ENCODE peak calls at places on chromosome 20, in eight cellular contexts. One of them, this sample, is unnamed.

GRCh38 chr20:24612799-24613775 is 143.7 kb downstream of the SYNDIG1 start:
- DNase-seq in astrocyte: peak
- DNase-seq in K562: no peak
- DNase-seq in GM12878: no peak
- DNase-seq in kidney: no peak
- DNase-seq in mammary epithelial cell: no peak
- DNase-seq in PC-3: no peak
- DNase-seq in HCT116: no peak
- DNase-seq in this sample: peak

GRCh38 chr20:47334022-47334551 is 22.4 kb downstream of the ZMYND8 start:
- DNase-seq in astrocyte: peak
- DNase-seq in K562: no peak
- DNase-seq in GM12878: no peak
- DNase-seq in kidney: no peak
- DNase-seq in mammary epithelial cell: peak
- DNase-seq in PC-3: peak
- DNase-seq in HCT116: no peak
- DNase-seq in this sample: no peak

GRCh38 chr20:64102647-64103354 is 4.6 kb downstream of the NPBWR2 start:
- DNase-seq in astrocyte: no peak
- DNase-seq in K562: no peak
- DNase-seq in GM12878: no peak
- DNase-seq in kidney: peak
- DNase-seq in mammary epithelial cell: no peak
- DNase-seq in PC-3: no peak
- DNase-seq in HCT116: no peak
- DNase-seq in this sample: peak

GRCh38 chr20:40600441-40601235 is 88.4 kb downstream of the MAFB start:
- DNase-seq in astrocyte: no peak
- DNase-seq in K562: no peak
- DNase-seq in GM12878: no peak
- DNase-seq in kidney: no peak
- DNase-seq in mammary epithelial cell: peak
- DNase-seq in PC-3: no peak
- DNase-seq in HCT116: no peak
- DNase-seq in this sample: no peak

GRCh38 chr20:33169176-33169794 is 1.3 kb downstream of the BPIFA2 start:
- DNase-seq in astrocyte: no peak
- DNase-seq in K562: peak
- DNase-seq in GM12878: no peak
- DNase-seq in kidney: no peak
- DNase-seq in mammary epithelial cell: no peak
- DNase-seq in PC-3: peak
- DNase-seq in HCT116: no peak
- DNase-seq in this sample: peak

GRCh38 chr20:24970743-24971142 is 21.7 kb downstream of the CST7 start:
- DNase-seq in astrocyte: no peak
- DNase-seq in K562: no peak
- DNase-seq in GM12878: no peak
- DNase-seq in kidney: no peak
- DNase-seq in mammary epithelial cell: no peak
- DNase-seq in PC-3: no peak
- DNase-seq in HCT116: no peak
- DNase-seq in this sample: peak

GRCh38 chr20:46979603-46980241 is 85.1 kb downstream of the EYA2 start:
- DNase-seq in astrocyte: no peak
- DNase-seq in K562: no peak
- DNase-seq in GM12878: peak
- DNase-seq in kidney: no peak
- DNase-seq in mammary epithelial cell: no peak
- DNase-seq in PC-3: no peak
- DNase-seq in HCT116: no peak
- DNase-seq in this sample: no peak

GRCh38 chr20:46660487-46660886 is 9.2 kb upstream of the SLC13A3 start:
- DNase-seq in astrocyte: no peak
- DNase-seq in K562: no peak
- DNase-seq in GM12878: no peak
- DNase-seq in kidney: no peak
- DNase-seq in mammary epithelial cell: no peak
- DNase-seq in PC-3: no peak
- DNase-seq in HCT116: no peak
- DNase-seq in this sample: no peak

GRCh38 chr20:51389543-51389924 is 153.0 kb downstream of the NFATC2 start:
- DNase-seq in astrocyte: no peak
- DNase-seq in K562: no peak
- DNase-seq in GM12878: no peak
- DNase-seq in kidney: no peak
- DNase-seq in mammary epithelial cell: no peak
- DNase-seq in PC-3: no peak
- DNase-seq in HCT116: no peak
- DNase-seq in this sample: no peak

GRCh38 chr20:18851556-18852098 is 38.0 kb downstream of the SCP2D1 start:
- DNase-seq in astrocyte: no peak
- DNase-seq in K562: no peak
- DNase-seq in GM12878: no peak
- DNase-seq in kidney: no peak
- DNase-seq in mammary epithelial cell: peak
- DNase-seq in PC-3: no peak
- DNase-seq in HCT116: no peak
- DNase-seq in this sample: no peak

GRCh38 chr20:51410586-51411325 is 131.8 kb downstream of the NFATC2 start:
- DNase-seq in astrocyte: no peak
- DNase-seq in K562: no peak
- DNase-seq in GM12878: no peak
- DNase-seq in kidney: peak
- DNase-seq in mammary epithelial cell: no peak
- DNase-seq in PC-3: no peak
- DNase-seq in HCT116: no peak
- DNase-seq in this sample: no peak

DNA sequence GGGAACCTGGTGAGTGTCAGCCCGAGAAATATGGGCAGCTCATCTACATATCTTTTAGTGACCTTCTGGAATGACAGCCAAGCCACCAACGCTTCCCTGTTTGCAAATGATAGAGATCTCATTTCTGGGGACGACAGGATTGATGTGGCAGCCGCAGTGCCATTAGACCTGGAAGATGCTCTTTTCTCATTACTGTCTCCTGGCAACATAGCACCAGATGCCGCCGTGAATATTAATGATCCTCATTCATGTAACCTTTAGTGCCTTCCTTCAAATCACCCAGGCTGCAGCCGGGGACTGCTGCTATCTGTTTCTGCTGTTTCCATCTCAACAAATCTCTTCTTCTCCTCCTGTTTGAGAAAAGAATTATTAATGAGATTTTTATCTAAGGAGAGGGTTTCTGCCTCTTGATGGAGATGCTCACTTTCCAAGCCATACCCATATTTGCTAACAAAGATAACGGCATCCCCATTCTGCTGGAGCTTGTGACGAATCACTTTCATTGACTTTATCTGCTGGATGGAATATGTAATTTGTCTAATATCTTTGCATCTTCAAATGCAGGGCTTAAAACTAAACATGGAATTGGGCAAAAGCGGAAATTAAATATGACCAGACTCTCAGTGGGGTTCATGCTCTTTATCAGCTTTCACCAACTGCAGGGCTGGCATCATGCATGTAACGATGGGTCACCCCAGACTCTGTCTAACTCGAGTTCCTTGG is 74.8 kb upstream of the KIF16B start:
- DNase-seq in astrocyte: no peak
- DNase-seq in K562: no peak
- DNase-seq in GM12878: no peak
- DNase-seq in kidney: no peak
- DNase-seq in mammary epithelial cell: no peak
- DNase-seq in PC-3: no peak
- DNase-seq in HCT116: no peak
- DNase-seq in this sample: no peak
- H3K4me3 ChIP-seq in astrocyte: no peak
- H3K4me3 ChIP-seq in K562: no peak
- H3K4me3 ChIP-seq in GM12878: no peak
- H3K4me3 ChIP-seq in kidney: no peak
- H3K4me3 ChIP-seq in mammary epithelial cell: no peak
- H3K4me3 ChIP-seq in PC-3: no peak
- H3K4me3 ChIP-seq in HCT116: no peak
- H3K4me3 ChIP-seq in this sample: no peak

DNA sequence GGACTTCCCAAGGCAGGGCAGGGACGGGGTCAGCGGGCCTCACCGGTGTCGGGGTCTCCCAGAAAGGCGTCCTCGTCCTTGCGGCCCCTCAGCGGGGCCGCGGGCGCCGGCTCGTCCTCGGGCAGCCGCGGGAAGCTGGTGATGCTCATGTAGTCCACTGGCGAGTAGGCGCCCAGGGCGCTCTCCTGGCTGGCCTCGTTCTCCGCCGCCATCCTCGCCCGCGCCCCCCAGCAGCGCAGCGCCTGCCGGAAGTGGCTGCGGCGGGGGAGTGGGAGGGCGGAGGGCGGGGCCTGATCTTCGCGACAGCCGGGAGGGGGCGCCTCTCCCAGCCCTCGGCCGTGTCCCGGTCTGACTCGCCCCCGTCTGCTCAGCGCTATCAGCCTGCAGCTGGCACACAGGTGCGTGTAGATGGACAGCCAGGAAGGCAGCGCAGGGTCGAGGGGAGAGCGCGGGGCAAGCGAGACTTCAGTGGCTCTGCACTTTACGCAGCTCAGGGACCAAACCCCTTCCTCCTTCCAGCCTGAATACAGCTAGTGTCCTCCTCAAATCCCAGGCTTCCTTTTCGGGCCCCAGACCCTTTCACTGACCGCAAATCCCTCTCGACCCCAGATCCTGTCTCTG is at the start of gene GGT7:
- DNase-seq in astrocyte: peak
- DNase-seq in K562: peak
- DNase-seq in GM12878: peak
- DNase-seq in kidney: peak
- DNase-seq in mammary epithelial cell: peak
- DNase-seq in PC-3: peak
- DNase-seq in HCT116: peak
- DNase-seq in this sample: peak
- H3K9ac ChIP-seq in astrocyte: peak
- H3K9ac ChIP-seq in K562: peak
- H3K9ac ChIP-seq in GM12878: peak
- H3K9ac ChIP-seq in kidney: peak
- H3K9ac ChIP-seq in mammary epithelial cell: no peak
- H3K9ac ChIP-seq in PC-3: no peak
- H3K9ac ChIP-seq in HCT116: no peak
- H3K9ac ChIP-seq in this sample: peak

GRCh38 chr20:39398656-39399055 is 436.5 kb downstream of the DHX35 start:
- DNase-seq in astrocyte: no peak
- DNase-seq in K562: no peak
- DNase-seq in GM12878: no peak
- DNase-seq in kidney: no peak
- DNase-seq in mammary epithelial cell: no peak
- DNase-seq in PC-3: no peak
- DNase-seq in HCT116: no peak
- DNase-seq in this sample: peak
- TF ChIP-seq CTCF in astrocyte: no peak
- TF ChIP-seq CTCF in K562: no peak
- TF ChIP-seq CTCF in GM12878: peak
- TF ChIP-seq CTCF in kidney: no peak
- TF ChIP-seq CTCF in mammary epithelial cell: no peak
- TF ChIP-seq CTCF in PC-3: no peak
- TF ChIP-seq CTCF in HCT116: no peak
- TF ChIP-seq CTCF in this sample: peak

GRCh38 chr20:59405226-59405815 is 104.9 kb downstream of the EDN3 start:
- DNase-seq in astrocyte: no peak
- DNase-seq in K562: no peak
- DNase-seq in GM12878: no peak
- DNase-seq in kidney: no peak
- DNase-seq in mammary epithelial cell: no peak
- DNase-seq in PC-3: no peak
- DNase-seq in HCT116: no peak
- DNase-seq in this sample: no peak

GRCh38 chr20:59403962-59404314 is 103.5 kb downstream of the EDN3 start:
- DNase-seq in astrocyte: no peak
- DNase-seq in K562: no peak
- DNase-seq in GM12878: no peak
- DNase-seq in kidney: no peak
- DNase-seq in mammary epithelial cell: no peak
- DNase-seq in PC-3: no peak
- DNase-seq in HCT116: no peak
- DNase-seq in this sample: no peak

GRCh38 chr20:59402697-59403096 is 102.3 kb downstream of the EDN3 start:
- DNase-seq in astrocyte: no peak
- DNase-seq in K562: no peak
- DNase-seq in GM12878: no peak
- DNase-seq in kidney: no peak
- DNase-seq in mammary epithelial cell: no peak
- DNase-seq in PC-3: peak
- DNase-seq in HCT116: no peak
- DNase-seq in this sample: no peak

GRCh38 chr20:59404749-59405148 is 104.3 kb downstream of the EDN3 start:
- DNase-seq in astrocyte: no peak
- DNase-seq in K562: no peak
- DNase-seq in GM12878: no peak
- DNase-seq in kidney: no peak
- DNase-seq in mammary epithelial cell: no peak
- DNase-seq in PC-3: no peak
- DNase-seq in HCT116: no peak
- DNase-seq in this sample: no peak

DNA sequence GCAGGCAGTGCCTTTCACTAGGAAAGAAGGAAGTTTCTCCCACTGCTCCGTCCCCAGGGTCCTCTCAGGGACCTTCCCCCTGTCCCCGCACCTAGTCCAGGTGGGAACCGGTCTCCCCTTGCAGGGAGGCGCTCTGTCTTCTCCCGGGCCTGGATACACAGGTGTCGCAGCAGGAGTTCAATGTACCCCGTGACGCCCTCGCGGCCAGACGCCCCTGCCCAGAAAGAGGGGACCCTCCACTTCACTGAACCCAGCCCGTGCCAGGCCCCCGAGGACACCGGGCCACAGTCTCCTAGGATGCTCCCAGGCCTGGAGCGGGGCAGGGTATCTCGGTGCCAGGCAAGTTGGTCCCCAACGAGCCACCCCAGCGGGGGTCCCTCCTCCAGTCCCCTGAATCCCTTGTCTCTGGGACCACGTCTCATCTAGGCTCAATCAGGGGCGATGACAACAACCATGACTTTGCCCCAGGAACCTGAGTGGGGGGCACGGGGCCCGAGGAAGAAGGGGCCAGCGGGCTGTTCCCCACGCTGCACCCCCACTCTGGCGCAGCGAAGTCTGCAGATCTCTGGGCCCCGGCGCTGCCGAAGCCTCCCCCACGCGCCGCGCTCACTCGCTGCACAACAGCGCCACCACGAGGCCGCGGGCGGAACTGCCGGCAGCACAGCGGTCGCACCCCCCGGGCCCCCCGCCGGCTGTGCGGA is 103.0 kb downstream of the EDN3 start:
- DNase-seq in astrocyte: no peak
- DNase-seq in K562: peak
- DNase-seq in GM12878: no peak
- DNase-seq in kidney: no peak
- DNase-seq in mammary epithelial cell: no peak
- DNase-seq in PC-3: peak
- DNase-seq in HCT116: no peak
- DNase-seq in this sample: peak
- H3K4me3 ChIP-seq in astrocyte: no peak
- H3K4me3 ChIP-seq in K562: no peak
- H3K4me3 ChIP-seq in GM12878: no peak
- H3K4me3 ChIP-seq in kidney: no peak
- H3K4me3 ChIP-seq in mammary epithelial cell: no peak
- H3K4me3 ChIP-seq in PC-3: no peak
- H3K4me3 ChIP-seq in HCT116: no peak
- H3K4me3 ChIP-seq in this sample: peak

GRCh38 chr20:50039706-50040431 is 57.1 kb downstream of the SNAI1 start:
- DNase-seq in astrocyte: no peak
- DNase-seq in K562: no peak
- DNase-seq in GM12878: no peak
- DNase-seq in kidney: no peak
- DNase-seq in mammary epithelial cell: no peak
- DNase-seq in PC-3: no peak
- DNase-seq in HCT116: no peak
- DNase-seq in this sample: peak
- H3K9ac ChIP-seq in astrocyte: no peak
- H3K9ac ChIP-seq in K562: peak
- H3K9ac ChIP-seq in GM12878: no peak
- H3K9ac ChIP-seq in kidney: no peak
- H3K9ac ChIP-seq in mammary epithelial cell: no peak
- H3K9ac ChIP-seq in PC-3: no peak
- H3K9ac ChIP-seq in HCT116: no peak
- H3K9ac ChIP-seq in this sample: no peak